ENCODE peak calls at places on chromosomes 11 and 22, in nine cellular contexts. I, V, Y, S, X, K, Q, O and M are unnamed samples.

GRCh38 chr11:85385561-85385960 is 241.6 kb downstream of the DLG2 start:
- DNase-seq in I (no peak), V (no peak), Y (no peak), S (no peak), X (no peak), K (no peak), Q (no peak), O (no peak), M (no peak)

GRCh38 chr11:70397336-70397982 is 870 bp upstream of the CTTN start:
- DNase-seq in I (no peak), V (no peak), Y (no peak), S (no peak), X (no peak), K (no peak), Q (no peak), O (no peak), M (peak; percentile 20)

GRCh38 chr22:44895296-44896055 is 114.3 kb downstream of the PHF21B start:
- DNase-seq in I (no peak), V (no peak), Y (no peak), S (no peak), X (no peak), K (no peak), Q (no peak), O (no peak), M (no peak)

GRCh38 chr22:24834845-24835570 is 29.0 kb downstream of the SGSM1 start:
- DNase-seq in I (no peak), V (no peak), Y (no peak), S (no peak), X (no peak), K (no peak), Q (no peak), O (no peak), M (no peak)

GRCh38 chr11:72024073-72024749 is 25.5 kb downstream of the IL18BP start:
- DNase-seq in I (no peak), V (no peak), Y (no peak), S (no peak), X (no peak), K (no peak), Q (no peak), O (no peak), M (no peak)

GRCh38 chr22:26740253-26740652 is 82.9 kb downstream of the MIAT start:
- DNase-seq in I (no peak), V (no peak), Y (no peak), S (no peak), X (no peak), K (no peak), Q (no peak), O (no peak), M (no peak)

GRCh38 chr22:45499746-45500145 is 2.9 kb upstream of the FBLN1 start:
- DNase-seq in I (no peak), V (no peak), Y (no peak), S (no peak), X (no peak), K (no peak), Q (no peak), O (peak; percentile 57), M (peak; percentile 30)

GRCh38 chr11:129291556-129291955 is 84.1 kb upstream of the BARX2 start:
- DNase-seq in I (no peak), V (no peak), Y (no peak), S (no peak), X (no peak), K (no peak), Q (no peak), O (no peak), M (no peak)

GRCh38 chr11:111347723-111348115 is 31.4 kb downstream of the POU2AF1 start:
- DNase-seq in I (no peak), V (no peak), Y (no peak), S (no peak), X (no peak), K (no peak), Q (no peak), O (no peak), M (no peak)

GRCh38 chr22:30424471-30425326 is 869 bp upstream of the MTFP1 start:
- DNase-seq in I (no peak), V (no peak), Y (no peak), S (no peak), X (no peak), K (no peak), Q (peak; percentile 40), O (no peak), M (peak; percentile 23)

GRCh38 chr11:81030186-81030585 is 1589.4 kb upstream of the TENM4 start:
- DNase-seq in I (no peak), V (no peak), Y (no peak), S (no peak), X (no peak), K (no peak), Q (no peak), O (no peak), M (no peak)

GRCh38 chr11:121630041-121630440 is 177.3 kb upstream of the SORL1-AS1 start:
- DNase-seq in I (no peak), V (no peak), Y (no peak), S (no peak), X (no peak), K (no peak), Q (no peak), O (no peak), M (no peak)

GRCh38 chr11:113349528-113349927 is 35.1 kb downstream of the TTC12 start:
- DNase-seq in I (no peak), V (no peak), Y (no peak), S (no peak), X (no peak), K (no peak), Q (no peak), O (no peak), M (no peak)

GRCh38 chr11:118227865-118228785 is 3.3 kb upstream of the JAML start:
- DNase-seq in I (no peak), V (no peak), Y (no peak), S (no peak), X (no peak), K (no peak), Q (no peak), O (no peak), M (no peak)

GRCh38 chr11:17846852-17847453 is 112.4 kb downstream of the KCNC1 start:
- DNase-seq in I (no peak), V (peak; percentile 27), Y (no peak), S (peak; percentile 42), X (no peak), K (no peak), Q (no peak), O (peak; percentile 20), M (no peak)

GRCh38 chr11:110447897-110448522 is 18.3 kb downstream of the FDX1 start:
- DNase-seq in I (no peak), V (no peak), Y (no peak), S (no peak), X (no peak), K (no peak), Q (no peak), O (no peak), M (no peak)

GRCh38 chr11:75233688-75234295 is 6.8 kb upstream of the TPBGL start:
- DNase-seq in I (no peak), V (peak; percentile 50), Y (no peak), S (peak; percentile 37), X (peak; percentile 45), K (no peak), Q (no peak), O (peak; percentile 32), M (no peak)

GRCh38 chr22:37508431-37508963 is 10.7 kb downstream of the CARD10 start:
- DNase-seq in I (no peak), V (no peak), Y (no peak), S (no peak), X (no peak), K (no peak), Q (peak; percentile 26), O (peak; percentile 61), M (no peak)
- H3K27ac ChIP-seq in I (peak overlapping the region; percentile 61), V (peak overlapping the region; percentile 18), Y (no peak overlapping the region), S (peak overlapping the region; percentile 17), X (peak overlapping the region; percentile 36), K (peak overlapping the region; percentile 88), Q (no peak overlapping the region), O (peak overlapping the region; percentile 73), M (peak overlapping the region; percentile 53)

GRCh38 chr11:115919341-115920086 is 415.3 kb upstream of the CADM1 start:
- DNase-seq in I (no peak), V (no peak), Y (peak; percentile 28), S (peak; percentile 30), X (no peak), K (peak; percentile 6), Q (no peak), O (no peak), M (no peak)
- TF ChIP-seq POLR2A in I (no peak), V (no peak), Y (no peak), S (no peak), X (no peak), K (no peak), Q (no peak), O (no peak), M (no peak)

DNA sequence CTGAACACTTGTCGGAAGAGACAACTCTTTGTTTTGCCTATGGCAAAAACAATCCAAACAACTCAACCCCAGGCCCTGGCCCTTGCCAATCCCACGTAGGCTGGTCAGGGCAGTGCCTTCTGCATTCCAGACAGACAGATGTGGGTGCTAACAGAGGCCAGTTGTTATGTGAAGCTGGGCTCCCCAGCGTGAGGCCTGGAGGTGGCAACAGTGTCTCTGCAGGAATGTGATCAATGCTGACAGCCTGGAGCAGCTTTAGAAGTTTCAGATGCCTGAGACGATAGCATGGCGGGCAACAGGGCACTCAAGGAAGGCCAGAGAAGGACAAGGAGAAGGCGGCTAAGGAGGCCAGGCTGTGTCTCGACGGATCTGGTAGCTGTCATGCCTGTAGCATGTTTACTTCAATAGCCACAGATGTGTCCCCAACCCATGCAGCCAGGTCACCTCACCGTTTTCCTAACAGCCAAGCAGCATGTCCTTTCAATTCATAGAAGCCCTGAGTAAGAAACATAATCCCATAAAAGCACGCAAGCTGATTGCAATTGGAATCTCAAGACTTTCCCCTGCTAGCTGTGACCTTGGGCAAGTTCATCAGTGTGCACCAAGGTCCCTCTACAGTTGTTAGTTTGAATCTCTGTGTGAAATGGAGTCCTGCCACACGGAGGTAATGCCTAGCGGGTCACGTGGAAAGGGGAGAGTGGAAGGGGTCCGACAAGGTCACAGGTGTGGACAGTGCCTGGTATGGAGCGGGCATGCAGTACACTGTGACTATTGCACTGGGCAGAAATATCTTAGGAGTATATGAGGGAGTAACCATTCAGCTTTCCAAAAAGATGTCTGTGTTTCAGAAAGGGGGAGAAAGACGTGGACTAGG is 14.2 kb upstream of the PPM1F start:
- DNase-seq in I (no peak), V (no peak), Y (no peak), S (no peak), X (no peak), K (no peak), Q (no peak), O (no peak), M (no peak)
- H3K27ac ChIP-seq in I (no peak overlapping the region), V (no peak overlapping the region), Y (no peak overlapping the region), S (no peak overlapping the region), X (no peak overlapping the region), K (no peak overlapping the region), Q (no peak overlapping the region), O (no peak overlapping the region), M (no peak overlapping the region)

DNA sequence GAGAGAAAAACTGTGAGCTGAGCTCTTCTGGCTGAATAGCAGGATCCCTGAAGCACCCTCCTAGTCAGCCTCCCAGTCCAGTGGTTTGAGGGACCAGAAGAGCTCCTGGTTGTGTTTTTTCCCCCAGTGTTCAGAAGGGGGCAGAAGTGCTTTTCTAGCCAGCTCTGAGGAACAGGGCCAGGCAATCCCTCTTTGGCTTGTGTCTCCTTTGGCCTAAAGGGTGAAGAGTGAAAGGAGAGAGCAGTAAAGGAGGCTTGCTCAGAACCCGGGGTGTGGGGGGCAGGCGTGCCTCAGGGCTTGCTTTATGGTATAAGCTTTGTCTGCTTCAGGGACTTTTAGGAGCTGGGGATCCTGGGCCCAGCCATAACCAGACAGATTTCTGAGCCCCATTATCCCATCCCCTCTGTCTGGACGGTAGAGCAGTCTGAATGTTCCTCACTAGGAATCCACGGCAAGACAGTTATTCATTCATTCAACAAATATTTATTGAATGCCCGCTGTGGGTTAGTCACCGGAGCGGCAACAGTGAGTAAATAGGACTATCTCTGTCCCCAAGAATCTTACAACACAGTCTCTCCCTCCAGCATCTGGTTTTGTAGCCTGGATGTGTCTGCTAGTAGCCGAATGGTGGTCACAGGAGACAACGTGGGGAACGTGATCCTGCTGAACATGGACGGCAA is 14.5 kb downstream of the ACP2 start:
- DNase-seq in I (no peak), V (peak; percentile 61), Y (no peak), S (no peak), X (peak; percentile 15), K (peak; percentile 67), Q (no peak), O (peak; percentile 45), M (peak; percentile 24)
- TF ChIP-seq POLR2A in I (no peak), V (no peak), Y (peak; percentile 22), S (no peak), X (no peak), K (no peak), Q (no peak), O (no peak), M (no peak)